ENCODE peak calls at places on chromosomes 16 and 17, in seven cellular contexts. B is right cardiac atrium, D is cardiac muscle cell, G is H1, C is left ventricle myocardium inferior, N is mucosa of descending colon, A is heart right ventricle. W is an unnamed sample. For H3K4me1, the result is how much of the 10 kb centered on the place peaks cover.

GRCh38 chr17:71192848-71193247 is 928.0 kb upstream of the SOX9 start:
- DNase-seq in B (no peak), D (no peak), G (no peak), C (no peak), N (no peak), A (no peak), W (no peak)

GRCh38 chr17:77723909-77724875 is 234.3 kb upstream of the TNRC6C start:
- DNase-seq in B (no peak), D (no peak), G (no peak), C (no peak), N (no peak), A (no peak), W (no peak)

GRCh38 chr17:13140750-13141149 is 122.9 kb upstream of the ELAC2 start:
- DNase-seq in B (no peak), D (peak), G (peak), C (no peak), N (no peak), A (no peak), W (no peak)

GRCh38 chr17:76202516-76202915 is 37.8 kb downstream of the RNF157 start:
- DNase-seq in B (no peak), D (no peak), G (no peak), C (no peak), N (no peak), A (no peak), W (no peak)

GRCh38 chr17:6021011-6021400 is 49.2 kb upstream of the WSCD1 start:
- DNase-seq in B (no peak), D (no peak), G (no peak), C (no peak), N (no peak), A (no peak), W (no peak)

GRCh38 chr16:85541619-85542547 is 71.2 kb upstream of the GSE1 start:
- DNase-seq in B (no peak), D (no peak), G (no peak), C (no peak), N (no peak), A (no peak), W (no peak)

GRCh38 chr16:67301080-67301757 is 21.9 kb downstream of the PLEKHG4 start:
- DNase-seq in B (peak), D (no peak), G (no peak), C (peak), N (no peak), A (peak), W (no peak)

GRCh38 chr17:28896491-28896883 is 1.0 kb downstream of the FLOT2 start:
- DNase-seq in B (no peak), D (no peak), G (no peak), C (no peak), N (peak), A (no peak), W (no peak)

GRCh38 chr17:78174870-78175642 is 6.7 kb downstream of the SYNGR2 start:
- DNase-seq in B (no peak), D (no peak), G (no peak), C (no peak), N (no peak), A (no peak), W (no peak)

GRCh38 chr17:79046501-79047280 is 22.7 kb downstream of the C1QTNF1 start:
- DNase-seq in B (peak), D (no peak), G (no peak), C (peak), N (no peak), A (peak), W (peak)

GRCh38 chr16:72241930-72242329 is 70.0 kb upstream of the PMFBP1 start:
- DNase-seq in B (no peak), D (peak), G (no peak), C (no peak), N (no peak), A (no peak), W (no peak)

GRCh38 chr16:14196011-14196410 is 124.9 kb downstream of the MRTFB start:
- DNase-seq in B (no peak), D (peak), G (no peak), C (no peak), N (no peak), A (no peak), W (no peak)

GRCh38 chr17:81399481-81400153 is 4.4 kb downstream of the BAHCC1 start:
- DNase-seq in B (no peak), D (no peak), G (no peak), C (peak), N (no peak), A (no peak), W (no peak)

GRCh38 chr17:79927688-79928501 is 88.7 kb upstream of the CBX4 start:
- DNase-seq in B (no peak), D (no peak), G (no peak), C (no peak), N (no peak), A (no peak), W (no peak)

GRCh38 chr16:84689126-84689525 is 10.7 kb upstream of the USP10 start:
- DNase-seq in B (no peak), D (peak), G (no peak), C (no peak), N (no peak), A (no peak), W (peak)

GRCh38 chr17:63516910-63517824 is 6.0 kb upstream of the KCNH6 start:
- DNase-seq in B (no peak), D (peak), G (no peak), C (no peak), N (no peak), A (no peak), W (no peak)

GRCh38 chr16:49213594-49213993 is 68.0 kb downstream of the CBLN1 start:
- DNase-seq in B (no peak), D (no peak), G (peak), C (no peak), N (no peak), A (no peak), W (no peak)

GRCh38 chr17:66420961-66421371 is 118.6 kb downstream of the PRKCA start:
- DNase-seq in B (no peak), D (peak), G (no peak), C (no peak), N (no peak), A (no peak), W (no peak)

GRCh38 chr17:82238562-82239201 is 9.8 kb downstream of the SLC16A3 start:
- DNase-seq in B (peak), D (peak), G (no peak), C (peak), N (peak), A (peak), W (peak)

GRCh38 chr17:82547981-82548380 is 28.4 kb downstream of the FOXK2 start:
- DNase-seq in B (no peak), D (no peak), G (no peak), C (no peak), N (no peak), A (no peak), W (no peak)

GRCh38 chr16:84315422-84315821 is 20.7 kb downstream of the WFDC1 start:
- DNase-seq in B (no peak), D (no peak), G (no peak), C (no peak), N (no peak), A (no peak), W (peak)

GRCh38 chr17:76772842-76773521 is 35.1 kb downstream of the MFSD11 start:
- DNase-seq in B (peak), D (peak), G (no peak), C (no peak), N (no peak), A (no peak), W (no peak)

GRCh38 chr17:34487616-34488015 is 91.8 kb upstream of the TMEM132E start:
- DNase-seq in B (no peak), D (no peak), G (no peak), C (no peak), N (no peak), A (no peak), W (no peak)

GRCh38 chr17:67824735-67825626 is at the start of gene BPTF:
- DNase-seq in B (peak), D (peak), G (peak), C (peak), N (peak), A (peak), W (peak)

GRCh38 chr16:86048221-86048620 is 149.3 kb downstream of the IRF8 start:
- DNase-seq in B (no peak), D (no peak), G (no peak), C (no peak), N (no peak), A (no peak), W (peak)

GRCh38 chr17:48526986-48527741 is 3.6 kb downstream of the HOXB1 start:
- DNase-seq in B (no peak), D (no peak), G (no peak), C (no peak), N (no peak), A (peak), W (no peak)

GRCh38 chr17:59830007-59830630 is 62.6 kb downstream of the TUBD1 start:
- DNase-seq in B (peak), D (peak), G (no peak), C (no peak), N (no peak), A (no peak), W (no peak)

GRCh38 chr16:1287982-1288670 is 21.3 kb upstream of the UBE2I start:
- DNase-seq in B (no peak), D (peak), G (no peak), C (peak), N (no peak), A (no peak), W (no peak)

GRCh38 chr17:69450857-69451410 is 36.4 kb downstream of the MAP2K6 start:
- DNase-seq in B (no peak), D (peak), G (no peak), C (no peak), N (no peak), A (no peak), W (no peak)

GRCh38 chr17:34122529-34122928 is 132.6 kb upstream of the CCL2 start:
- DNase-seq in B (no peak), D (no peak), G (no peak), C (no peak), N (no peak), A (no peak), W (no peak)

GRCh38 chr16:85089485-85089884 is 22.8 kb downstream of the CIBAR2 start:
- DNase-seq in B (no peak), D (peak), G (no peak), C (no peak), N (no peak), A (no peak), W (no peak)

GRCh38 chr17:31595666-31596381 is 204.3 kb downstream of the RAB11FIP4 start:
- DNase-seq in B (no peak), D (no peak), G (no peak), C (no peak), N (no peak), A (no peak), W (no peak)

GRCh38 chr17:79932446-79932845 is 93.2 kb upstream of the CBX4 start:
- DNase-seq in B (no peak), D (no peak), G (no peak), C (no peak), N (no peak), A (no peak), W (no peak)

DNA sequence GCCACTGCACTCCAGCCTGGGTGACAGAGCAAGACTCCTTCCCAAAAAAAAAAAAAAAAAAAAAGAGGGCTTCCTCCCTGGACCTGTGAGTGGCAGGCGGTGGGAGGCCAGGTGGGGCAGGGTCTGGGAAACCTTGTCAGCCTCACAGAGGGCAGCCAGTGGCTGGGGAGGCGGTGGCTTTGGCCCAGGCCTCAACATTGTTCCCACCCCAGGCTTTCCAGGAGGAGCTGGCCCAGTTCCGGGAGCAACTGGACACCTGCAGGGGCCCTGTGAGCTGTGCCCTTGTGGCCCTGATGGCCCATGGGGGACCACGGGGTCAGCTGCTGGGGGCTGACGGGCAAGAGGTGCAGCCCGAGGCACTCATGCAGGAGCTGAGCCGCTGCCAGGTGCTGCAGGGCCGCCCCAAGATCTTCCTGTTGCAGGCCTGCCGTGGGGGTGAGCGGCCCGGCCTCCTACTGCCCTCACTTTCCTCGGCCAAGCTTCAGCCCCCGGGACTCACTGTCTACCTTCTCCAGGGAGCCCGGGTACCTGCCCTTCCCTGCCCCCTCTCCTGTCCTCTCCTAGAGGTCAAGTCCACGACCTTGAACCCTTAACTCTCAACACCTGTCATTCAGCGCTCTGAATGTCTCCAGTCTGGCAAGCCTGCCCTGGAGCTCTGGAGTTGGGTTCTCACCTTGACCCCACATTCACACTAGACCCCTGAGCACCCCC is 12.4 kb downstream of the ZNF213 start:
- DNase-seq in B (no peak), D (no peak), G (no peak), C (no peak), N (no peak), A (no peak), W (no peak)
- H3K4me1 ChIP-seq in B (under half), D (under half), G (under half), C (half or more), N (under half), A (under half), W (under half)

DNA sequence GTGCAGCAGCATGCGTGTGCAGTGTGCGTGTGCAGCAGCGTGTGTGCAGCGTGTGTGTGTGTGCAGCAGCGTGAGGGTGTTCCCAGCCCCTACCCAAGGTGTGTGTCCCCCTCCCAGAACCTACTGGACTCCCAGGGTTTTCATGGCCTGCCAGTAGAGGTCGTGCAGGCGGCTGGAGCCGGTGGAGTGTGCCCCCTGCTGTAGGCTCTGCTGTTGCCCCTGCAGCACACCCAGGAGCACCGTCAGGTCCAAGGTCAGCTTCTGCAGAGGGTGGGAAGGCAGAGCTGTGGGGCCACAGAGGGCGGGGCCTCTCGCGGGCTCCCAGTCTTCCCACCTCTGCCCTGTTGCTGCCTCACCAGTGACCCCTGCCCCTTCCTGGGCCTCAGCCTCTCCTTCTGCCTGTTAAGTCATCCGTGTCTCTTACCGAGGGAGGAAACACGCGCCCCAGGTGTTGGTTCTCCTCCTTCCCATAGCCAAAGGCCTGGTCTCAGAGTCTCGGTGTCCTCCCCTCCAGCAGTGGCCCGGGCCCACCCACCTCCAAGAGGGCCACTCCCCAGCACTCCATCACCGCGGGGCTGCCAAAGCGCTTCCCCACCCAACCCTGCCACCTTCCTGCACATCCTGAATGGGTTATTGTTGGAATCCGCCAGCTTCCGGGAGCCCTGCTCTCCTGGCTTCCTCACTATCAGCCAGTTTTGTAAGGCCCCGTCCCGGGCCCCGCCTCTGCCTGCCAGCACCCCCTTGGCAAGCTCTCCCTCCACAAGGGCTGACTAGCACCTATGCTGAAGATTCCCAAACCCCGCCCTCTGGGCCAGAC is 14.8 kb downstream of the MYBBP1A start:
- DNase-seq in B (peak), D (no peak), G (no peak), C (no peak), N (no peak), A (peak), W (peak)
- H3K4me1 ChIP-seq in B (under half), D (under half), G (under half), C (half or more), N (under half), A (half or more), W (under half)

DNA sequence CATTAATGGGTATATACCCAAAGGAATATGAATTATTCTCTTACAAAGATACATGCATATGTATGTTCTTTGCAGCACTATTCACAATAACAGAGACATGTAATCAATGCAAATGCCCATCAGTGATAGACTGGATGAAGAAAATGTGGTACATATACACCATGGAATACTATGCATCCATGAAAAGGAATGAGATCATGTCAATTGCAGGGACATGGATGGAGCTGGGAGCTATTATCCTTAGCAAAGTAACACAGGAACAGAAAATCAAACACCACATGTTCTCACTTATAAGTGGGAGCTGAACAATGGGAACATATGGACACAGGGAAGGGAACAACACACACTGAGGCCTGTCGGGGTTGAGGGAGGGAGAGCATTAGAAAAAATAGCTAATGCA is 141.1 kb upstream of the HS3ST4 start:
- DNase-seq in B (no peak), D (no peak), G (no peak), C (no peak), N (no peak), A (no peak), W (no peak)
- H3K4me1 ChIP-seq in B (under half), D (under half), G (under half), C (under half), N (under half), A (under half), W (under half)

GRCh38 chr17:51257150-51258081 is 2.4 kb downstream of the MBTD1 start:
- DNase-seq in B (no peak), D (peak), G (no peak), C (no peak), N (no peak), A (no peak), W (no peak)
- H3K4me1 ChIP-seq in B (under half), D (under half), G (under half), C (half or more), N (under half), A (half or more), W (half or more)

DNA sequence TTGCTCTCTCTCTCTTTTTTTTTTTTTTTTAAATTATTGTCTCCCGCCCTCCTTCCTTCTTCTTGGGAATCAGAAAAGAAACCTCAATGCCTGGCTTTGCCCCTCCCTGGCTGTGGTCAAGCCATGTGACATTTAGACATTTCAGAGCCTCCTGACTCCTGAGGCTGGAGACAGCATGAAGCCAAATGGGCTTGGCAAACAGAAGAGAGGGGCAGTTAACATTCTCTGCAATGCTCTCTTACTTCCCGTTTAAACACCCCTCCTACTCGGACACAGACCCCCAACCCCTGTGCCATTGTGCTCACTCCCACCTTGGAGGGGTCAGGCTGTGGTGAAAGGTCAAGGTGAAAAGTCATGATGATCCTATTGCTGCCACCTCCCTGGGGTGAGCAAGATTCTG is 14.7 kb upstream of the MEOX1 start:
- DNase-seq in B (no peak), D (no peak), G (no peak), C (no peak), N (no peak), A (no peak), W (no peak)
- H3K4me1 ChIP-seq in B (under half), D (under half), G (under half), C (under half), N (under half), A (under half), W (under half)

GRCh38 chr17:1644493-1645206 is 882 bp downstream of the SCARF1 start:
- DNase-seq in B (no peak), D (peak), G (no peak), C (no peak), N (peak), A (no peak), W (no peak)

GRCh38 chr17:1647802-1648581 is 1.7 kb downstream of the RILP start:
- DNase-seq in B (no peak), D (peak), G (no peak), C (peak), N (peak), A (peak), W (peak)

GRCh38 chr17:1645207-1646171 is at the start of gene SCARF1:
- DNase-seq in B (peak), D (no peak), G (no peak), C (peak), N (peak), A (peak), W (peak)

GRCh38 chr17:1643999-1644492 is 1.5 kb downstream of the SCARF1 start:
- DNase-seq in B (no peak), D (peak), G (no peak), C (no peak), N (no peak), A (no peak), W (no peak)

GRCh38 chr17:1646199-1646875 is 805 bp upstream of the SCARF1 start:
- DNase-seq in B (no peak), D (no peak), G (no peak), C (no peak), N (peak), A (no peak), W (no peak)
- H3K4me1 ChIP-seq in B (under half), D (under half), G (under half), C (half or more), N (under half), A (half or more), W (under half)

GRCh38 chr17:1447061-1447460 is 9.0 kb downstream of the CRK start:
- DNase-seq in B (no peak), D (peak), G (no peak), C (no peak), N (no peak), A (no peak), W (no peak)

GRCh38 chr17:1454541-1454940 is 1.5 kb downstream of the CRK start:
- DNase-seq in B (no peak), D (no peak), G (no peak), C (no peak), N (no peak), A (no peak), W (no peak)

GRCh38 chr17:1452836-1453235 is 3.2 kb downstream of the CRK start:
- DNase-seq in B (no peak), D (no peak), G (no peak), C (no peak), N (no peak), A (peak), W (no peak)

GRCh38 chr17:1446201-1446600 is 9.8 kb downstream of the CRK start:
- DNase-seq in B (no peak), D (no peak), G (no peak), C (no peak), N (no peak), A (no peak), W (no peak)

DNA sequence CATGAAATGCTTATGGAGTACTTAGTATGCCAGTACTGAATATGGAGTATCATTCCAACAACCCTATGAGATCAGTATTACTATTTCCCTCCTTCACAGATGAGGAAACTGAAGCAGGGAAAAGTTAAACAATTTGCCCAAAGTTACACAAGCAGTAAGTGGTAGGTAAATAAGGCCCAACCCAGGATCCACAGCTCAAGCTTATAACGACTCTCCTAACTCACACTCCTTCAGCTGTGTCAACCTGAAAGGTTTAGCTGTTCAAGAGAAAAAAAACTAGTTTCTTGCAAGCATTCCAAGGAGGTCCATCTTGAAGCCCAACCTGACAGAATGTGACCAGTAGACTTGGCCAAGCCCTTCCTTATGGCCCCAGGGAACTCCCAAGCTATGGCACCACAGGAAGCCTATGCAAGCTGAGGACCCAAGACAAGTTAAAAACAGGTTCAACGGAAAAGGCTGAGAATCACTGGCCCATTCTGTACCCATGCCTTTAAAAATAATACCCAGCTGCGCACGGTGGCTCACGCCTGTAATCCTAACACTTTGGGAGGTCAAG is 6.5 kb downstream of the CRK start:
- DNase-seq in B (no peak), D (no peak), G (no peak), C (no peak), N (no peak), A (no peak), W (no peak)
- H3K4me1 ChIP-seq in B (under half), D (under half), G (under half), C (half or more), N (under half), A (half or more), W (under half)

W was measured in sigmoid colon.